ENCODE peak calls at places on chromosomes 13 and 19, in seven cellular contexts. P is T47D, N is H1, X is HCT116, I is HepG2, O is K562, M is GM12878. A is an unnamed sample.

GRCh38 chr13:82758056-82758455 is 1124.2 kb downstream of the SLITRK1 start:
- DNase-seq in P (peak), N (peak), X (peak), I (peak), O (no peak), M (no peak), A (peak)

GRCh38 chr13:29379281-29379680 is 216.2 kb downstream of the SLC7A1 start:
- DNase-seq in P (no peak), N (no peak), X (no peak), I (no peak), O (no peak), M (no peak), A (no peak)

GRCh38 chr19:5321851-5322681 is 18.5 kb downstream of the PTPRS start:
- DNase-seq in P (no peak), N (no peak), X (no peak), I (no peak), O (peak), M (peak), A (peak)

GRCh38 chr19:46722421-46723022 is 5.6 kb upstream of the PRKD2 start:
- DNase-seq in P (no peak), N (no peak), X (no peak), I (no peak), O (no peak), M (no peak), A (no peak)

GRCh38 chr13:110976785-110977184 is 61.9 kb upstream of the ANKRD10 start:
- DNase-seq in P (no peak), N (no peak), X (no peak), I (no peak), O (no peak), M (no peak), A (no peak)

GRCh38 chr19:52946322-52947310 is 16.1 kb downstream of the ZNF816 start:
- DNase-seq in P (peak), N (peak), X (no peak), I (no peak), O (peak), M (no peak), A (peak)

GRCh38 chr13:50417597-50417996 is 402.4 kb downstream of the KCNRG start:
- DNase-seq in P (no peak), N (no peak), X (no peak), I (no peak), O (peak), M (no peak), A (no peak)

GRCh38 chr19:45643927-45644771 is 5.0 kb upstream of the EML2 start:
- DNase-seq in P (no peak), N (no peak), X (no peak), I (no peak), O (no peak), M (no peak), A (peak)

GRCh38 chr13:98171806-98172569 is 5.1 kb downstream of the RNF113B start:
- DNase-seq in P (peak), N (no peak), X (no peak), I (no peak), O (no peak), M (no peak), A (peak)

GRCh38 chr19:50492303-50493052 is 15.8 kb upstream of the GARIN5A start:
- DNase-seq in P (peak), N (no peak), X (no peak), I (no peak), O (peak), M (no peak), A (peak)

GRCh38 chr13:28558567-28558966 is 63.6 kb upstream of the FLT1 start:
- DNase-seq in P (no peak), N (no peak), X (no peak), I (no peak), O (no peak), M (no peak), A (no peak)

GRCh38 chr13:24184265-24184841 is 23.8 kb downstream of the SPATA13 start:
- DNase-seq in P (no peak), N (no peak), X (no peak), I (peak), O (no peak), M (no peak), A (no peak)

GRCh38 chr13:24183741-24184182 is 23.2 kb downstream of the SPATA13 start:
- DNase-seq in P (no peak), N (no peak), X (no peak), I (peak), O (no peak), M (no peak), A (no peak)

GRCh38 chr13:24182703-24183081 is 22.2 kb downstream of the SPATA13 start:
- DNase-seq in P (peak), N (no peak), X (no peak), I (peak), O (no peak), M (no peak), A (no peak)

GRCh38 chr13:24180743-24181384 is 20.3 kb downstream of the SPATA13 start:
- DNase-seq in P (no peak), N (no peak), X (no peak), I (no peak), O (no peak), M (no peak), A (no peak)

GRCh38 chr13:24181991-24182702 is 21.6 kb downstream of the SPATA13 start:
- DNase-seq in P (peak), N (no peak), X (no peak), I (peak), O (no peak), M (no peak), A (no peak)
- TF ChIP-seq JUND in P (no peak), N (no peak), X (no peak), I (no peak), O (no peak), M (no peak), A (no peak)

GRCh38 chr13:23547000-23547590 is 23.1 kb upstream of the TNFRSF19 start:
- DNase-seq in P (no peak), N (peak), X (no peak), I (no peak), O (no peak), M (no peak), A (no peak)
- TF ChIP-seq JUND in P (no peak), N (no peak), X (no peak), I (no peak), O (no peak), M (no peak), A (no peak)

DNA sequence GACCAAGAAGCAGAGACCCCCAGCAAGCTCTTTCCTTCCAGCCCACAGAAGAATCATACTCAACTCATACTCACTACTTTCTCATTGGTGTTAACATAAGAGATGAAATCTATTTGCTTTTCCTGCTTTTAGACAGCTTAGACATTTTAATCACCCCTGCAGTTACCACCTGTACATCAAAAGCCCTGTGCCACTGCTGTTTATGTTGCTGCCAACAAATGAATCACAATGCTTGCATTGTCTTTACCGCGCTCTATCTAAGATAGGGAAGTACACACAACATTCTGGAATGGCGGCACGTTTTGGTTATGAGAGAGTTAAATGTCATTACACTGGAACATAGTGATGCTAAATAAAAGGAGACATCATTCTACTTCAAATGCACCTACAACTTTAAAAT is 95.1 kb downstream of the ABCC4 start:
- DNase-seq in P (no peak), N (no peak), X (no peak), I (no peak), O (no peak), M (no peak), A (no peak)
- TF ChIP-seq JUND in P (no peak), N (no peak), X (no peak), I (no peak), O (no peak), M (no peak), A (no peak)

GRCh38 chr19:10648360-10648759 is 5.8 kb upstream of the ILF3 start:
- DNase-seq in P (no peak), N (no peak), X (no peak), I (no peak), O (peak), M (no peak), A (no peak)
- TF ChIP-seq JUND in P (no peak), N (no peak), X (no peak), I (no peak), O (peak), M (no peak), A (no peak)